ENCODE peak calls at places on chromosomes 5 and 9, in four cellular contexts. W, J, C and X are unnamed samples.

GRCh38 chr5:159734366-159734765 is 181.9 kb upstream of the ADRA1B start:
- DNase-seq in W (no peak), J (no peak), C (no peak), X (no peak)

GRCh38 chr9:132663851-132664250 is 5.9 kb downstream of the DDX31 start:
- DNase-seq in W (no peak), J (no peak), C (no peak), X (no peak)

GRCh38 chr9:136668983-136669790 is 6.5 kb downstream of the EGFL7 start:
- DNase-seq in W (no peak), J (no peak), C (no peak), X (no peak)

GRCh38 chr9:3971391-3972082 is 328.3 kb downstream of the GLIS3 start:
- DNase-seq in W (no peak), J (no peak), C (no peak), X (no peak)

GRCh38 chr9:114611516-114612271 is 603 bp downstream of the TMEM268 start:
- DNase-seq in W (peak), J (no peak), C (no peak), X (peak)

GRCh38 chr5:53476531-53477480 is 3.6 kb upstream of the FST start:
- DNase-seq in W (no peak), J (no peak), C (no peak), X (no peak)

GRCh38 chr5:131324311-131324710 is 60.5 kb downstream of the CDC42SE2 start:
- DNase-seq in W (no peak), J (peak), C (no peak), X (no peak)

GRCh38 chr9:127384901-127385300 is 12.1 kb upstream of the SLC2A8 start:
- DNase-seq in W (no peak), J (no peak), C (no peak), X (no peak)

GRCh38 chr5:139156814-139157213 is 41.4 kb downstream of the SIL1 start:
- DNase-seq in W (no peak), J (no peak), C (no peak), X (no peak)

GRCh38 chr9:96100385-96100978 is 201.5 kb downstream of the HSD17B3 start:
- DNase-seq in W (no peak), J (no peak), C (no peak), X (no peak)

GRCh38 chr9:85079374-85079773 is 409.8 kb downstream of the NTRK2 start:
- DNase-seq in W (no peak), J (no peak), C (no peak), X (no peak)

GRCh38 chr5:58496488-58496887 is 5.3 kb downstream of the GAPT start:
- DNase-seq in W (no peak), J (no peak), C (no peak), X (no peak)

GRCh38 chr9:74285075-74285474 is 212.1 kb upstream of the RORB start:
- DNase-seq in W (no peak), J (no peak), C (no peak), X (no peak)

GRCh38 chr9:4553951-4554381 is 63.7 kb downstream of the SLC1A1 start:
- DNase-seq in W (no peak), J (no peak), C (peak), X (peak)

GRCh38 chr9:16417101-16417500 is 453.4 kb downstream of the BNC2 start:
- DNase-seq in W (no peak), J (no peak), C (peak), X (peak)

GRCh38 chr5:76403713-76403962 is 553 bp downstream of the IQGAP2 start:
- DNase-seq in W (no peak), J (no peak), C (no peak), X (no peak)

GRCh38 chr5:76402880-76403712 is at the start of gene IQGAP2:
- DNase-seq in W (peak), J (peak), C (no peak), X (no peak)

GRCh38 chr5:76403963-76404693 is 1.0 kb downstream of the IQGAP2 start:
- DNase-seq in W (peak), J (peak), C (no peak), X (no peak)

GRCh38 chr5:76406014-76406413 is 2.9 kb downstream of the IQGAP2 start:
- DNase-seq in W (no peak), J (no peak), C (no peak), X (no peak)

GRCh38 chr5:76404694-76405306 is 1.7 kb downstream of the IQGAP2 start:
- DNase-seq in W (no peak), J (no peak), C (no peak), X (no peak)
- TF ChIP-seq CTCF in W (no peak), J (no peak), C (no peak), X (no peak)

DNA sequence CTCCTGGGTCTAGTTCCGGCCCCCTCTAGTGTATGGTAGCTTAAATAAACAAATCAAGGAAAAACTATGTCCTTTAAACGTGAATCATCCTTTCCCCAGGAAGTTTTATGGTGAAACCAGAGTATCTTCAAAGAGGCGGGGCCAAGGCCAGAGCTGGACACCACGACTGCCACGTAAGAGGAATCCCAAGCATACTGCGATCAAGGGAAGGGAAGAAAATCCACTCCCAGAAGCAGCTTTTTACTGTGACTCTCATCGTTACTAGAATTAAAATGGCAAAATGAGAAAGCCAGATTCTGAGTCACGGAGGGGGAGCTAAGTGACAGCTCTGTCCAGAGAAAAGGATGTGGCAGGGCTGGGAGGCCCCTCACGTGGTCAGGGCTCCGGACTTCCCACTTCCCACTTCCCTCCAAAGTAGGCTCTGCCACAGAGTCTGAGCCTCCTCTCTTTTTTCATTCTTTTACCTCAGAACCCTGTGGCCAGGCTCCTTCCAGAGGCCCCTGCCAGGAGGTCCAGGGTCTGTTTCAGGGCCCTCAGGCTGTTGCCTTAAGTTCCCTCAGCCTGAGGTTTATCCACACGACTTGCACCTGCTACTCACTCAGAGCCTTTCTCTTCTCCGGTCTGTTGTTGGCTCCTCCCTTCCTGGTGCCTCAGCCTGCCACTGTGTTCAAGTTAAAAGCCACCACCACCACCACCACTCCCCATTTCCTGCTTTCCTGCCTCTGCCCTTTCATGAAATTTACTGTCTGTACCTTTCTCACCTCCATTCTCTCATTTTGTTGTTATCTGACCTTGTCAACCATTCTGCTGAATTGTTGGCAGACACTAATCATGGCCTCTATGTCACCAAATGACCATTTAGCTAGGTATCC is 1.4 kb upstream of the GLRX start:
- DNase-seq in W (peak), J (no peak), C (peak), X (peak)
- TF ChIP-seq CTCF in W (no peak), J (no peak), C (no peak), X (peak)

DNA sequence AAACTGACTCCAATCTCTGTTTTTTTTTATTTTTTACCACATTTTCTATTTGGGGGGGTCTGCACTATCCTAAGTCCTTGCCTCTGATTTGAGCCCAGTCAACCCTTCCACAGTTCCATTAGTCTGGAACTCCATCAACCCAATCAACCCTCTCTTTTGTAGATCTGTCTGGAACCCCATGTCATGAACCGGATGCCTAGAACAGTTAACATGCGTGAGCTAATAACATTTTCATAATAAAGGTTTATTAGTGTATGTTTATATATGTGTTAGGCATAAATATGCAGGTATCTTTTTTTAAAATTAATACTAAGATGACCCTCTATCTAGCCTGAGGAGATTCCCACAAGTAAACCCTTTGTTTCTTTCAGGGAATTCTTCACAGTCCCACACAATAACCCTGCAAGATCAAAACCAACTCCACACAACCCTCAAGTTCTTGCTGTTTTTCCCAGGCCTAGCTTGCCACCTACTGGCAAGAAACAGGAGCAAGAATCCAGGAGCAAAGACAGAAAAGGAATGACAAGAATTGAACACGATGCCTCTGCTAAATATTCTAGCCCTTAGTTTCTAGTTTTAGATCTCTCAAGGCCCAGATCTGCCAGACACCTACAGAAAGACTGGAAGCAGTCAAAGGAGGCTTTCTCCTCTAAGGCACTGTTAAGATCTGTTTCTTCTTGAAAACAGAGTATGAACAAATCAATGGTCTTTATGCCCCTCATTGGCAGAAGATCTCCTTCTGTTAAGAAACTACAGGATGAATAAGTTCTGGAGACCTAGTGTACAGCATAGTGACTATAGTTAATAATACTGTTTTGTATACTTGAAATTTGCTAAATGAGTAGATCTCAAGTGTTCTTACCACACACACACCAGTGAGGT is 100.4 kb downstream of the TRIM36 start:
- DNase-seq in W (peak), J (peak), C (peak), X (peak)
- TF ChIP-seq CTCF in W (peak), J (peak), C (peak), X (peak)

GRCh38 chr9:19032411-19032810 is 598 bp downstream of the SAXO1 start:
- DNase-seq in W (no peak), J (no peak), C (no peak), X (no peak)

GRCh38 chr9:19030899-19031298 is 2.1 kb downstream of the SAXO1 start:
- DNase-seq in W (no peak), J (no peak), C (no peak), X (no peak)

GRCh38 chr9:19033015-19033414 is at the start of gene SAXO1:
- DNase-seq in W (no peak), J (no peak), C (no peak), X (no peak)

GRCh38 chr9:19036611-19037010 is 3.6 kb upstream of the SAXO1 start:
- DNase-seq in W (no peak), J (no peak), C (no peak), X (no peak)
- TF ChIP-seq CTCF in W (no peak), J (no peak), C (no peak), X (peak)

GRCh38 chr5:31033295-31033694 is 160.2 kb upstream of the CDH6 start:
- DNase-seq in W (no peak), J (no peak), C (no peak), X (no peak)

GRCh38 chr5:31027726-31028125 is 165.8 kb upstream of the CDH6 start:
- DNase-seq in W (no peak), J (no peak), C (no peak), X (no peak)

GRCh38 chr5:31029925-31030324 is 163.6 kb upstream of the CDH6 start:
- DNase-seq in W (no peak), J (no peak), C (no peak), X (no peak)
- TF ChIP-seq CTCF in W (no peak), J (peak), C (no peak), X (no peak)

DNA sequence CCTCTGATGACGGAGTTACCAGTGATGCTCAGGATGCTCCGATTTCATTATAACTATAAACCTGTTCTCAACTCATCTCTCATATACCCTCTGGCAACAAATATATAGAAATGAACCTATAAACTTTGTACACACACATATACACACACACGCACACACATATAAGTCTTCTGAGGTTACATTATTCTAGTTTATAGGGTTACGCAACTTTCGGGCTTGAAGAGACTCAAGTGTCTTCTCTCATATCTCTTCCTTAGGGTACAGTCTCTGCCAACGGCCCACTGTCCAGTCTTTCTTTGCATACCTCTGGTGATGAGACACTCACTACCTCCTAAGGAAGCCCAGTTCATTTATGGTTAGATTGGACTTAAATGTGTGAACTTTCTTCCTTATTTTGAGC is 69.4 kb upstream of the TBC1D2 start:
- DNase-seq in W (no peak), J (no peak), C (no peak), X (no peak)
- TF ChIP-seq CTCF in W (no peak), J (no peak), C (no peak), X (no peak)

GRCh38 chr9:134475051-134475790 is 149.0 kb downstream of the RXRA start:
- DNase-seq in W (peak), J (no peak), C (peak), X (peak)
- TF ChIP-seq CTCF in W (no peak), J (no peak), C (peak), X (peak)